ENCODE peak calls at places on chromosome 9, in five cellular contexts. B is PC-3, P is dorsolateral prefrontal cortex, U is psoas muscle, F is lower lobe of right lung. R is an unnamed sample.

GRCh38 chr9:1837453-1838084 is 177.6 kb upstream of the SMARCA2 start:
- DNase-seq in P (no peak), B (peak; percentile 11), F (no peak), U (no peak), R (peak; percentile 62)

GRCh38 chr9:2639786-2640185 is 18.2 kb downstream of the VLDLR start:
- DNase-seq in U (no peak), B (no peak), F (no peak), P (no peak), R (no peak)

GRCh38 chr9:95171001-95171400 is 146.5 kb downstream of the FANCC start:
- DNase-seq in P (no peak), F (no peak), B (peak; percentile 54), U (no peak), R (peak; percentile 65)

GRCh38 chr9:13718086-13718485 is 438.6 kb upstream of the MPDZ start:
- DNase-seq in F (no peak), P (no peak), U (no peak), B (peak; percentile 78), R (peak; percentile 24)

GRCh38 chr9:73038613-73039012 is 85.8 kb upstream of the ALDH1A1 start:
- DNase-seq in U (peak; percentile 56), P (no peak), B (no peak), F (peak; percentile 42), R (peak; percentile 57)

GRCh38 chr9:79694676-79695400 is 123.1 kb downstream of the TLE4 start:
- DNase-seq in F (no peak), B (no peak), U (no peak), P (no peak), R (peak; percentile 15)

GRCh38 chr9:71509054-71509453 is 259.3 kb downstream of the CEMIP2 start:
- DNase-seq in U (no peak), B (peak; percentile 50), F (no peak), P (no peak), R (peak; percentile 27)

GRCh38 chr9:79695531-79696218 is 123.9 kb downstream of the TLE4 start:
- DNase-seq in U (no peak), P (no peak), F (no peak), B (no peak), R (no peak)

GRCh38 chr9:13322828-13323550 is 43.5 kb upstream of the MPDZ start:
- DNase-seq in U (no peak), P (no peak), B (no peak), F (no peak), R (no peak)

GRCh38 chr9:128526729-128527128 is 22.2 kb downstream of the GLE1 start:
- DNase-seq in F (no peak), P (no peak), U (no peak), B (no peak), R (no peak)

GRCh38 chr9:132989414-132989996 is 11.0 kb downstream of the GFI1B start:
- DNase-seq in F (peak; percentile 41), U (no peak), B (no peak), P (no peak), R (no peak)

GRCh38 chr9:89178162-89179120 is at the start of gene SHC3:
- DNase-seq in P (no peak), B (no peak), F (no peak), U (no peak), R (no peak)

GRCh38 chr9:133844876-133845658 is 106.9 kb upstream of the SARDH start:
- DNase-seq in P (peak; percentile 38), F (peak; percentile 83), U (peak; percentile 83), B (no peak), R (no peak)

GRCh38 chr9:79371301-79371700 is 200.5 kb upstream of the TLE4 start:
- DNase-seq in P (no peak), U (no peak), B (no peak), F (no peak), R (no peak)

GRCh38 chr9:84493284-84493947 is 152.9 kb upstream of the SLC28A3 start:
- DNase-seq in F (no peak), B (no peak), U (no peak), P (no peak), R (no peak)

GRCh38 chr9:128587453-128587852 is 35.1 kb downstream of the SPTAN1 start:
- DNase-seq in F (no peak), B (no peak), P (no peak), U (no peak), R (no peak)

GRCh38 chr9:98742325-98743280 is 33.9 kb upstream of the GABBR2 start:
- DNase-seq in F (no peak), B (peak; percentile 69), P (no peak), U (no peak), R (no peak)

GRCh38 chr9:36163049-36163839 is 5.9 kb upstream of the CCIN start:
- DNase-seq in P (peak; percentile 42), B (no peak), U (peak; percentile 85), F (no peak), R (no peak)

GRCh38 chr9:123867034-123867433 is 62.9 kb downstream of the DENND1A start:
- DNase-seq in U (no peak), F (no peak), B (no peak), P (no peak), R (no peak)

GRCh38 chr9:84573098-84573497 is 96.4 kb upstream of the NTRK2 start:
- DNase-seq in P (no peak), B (no peak), U (no peak), F (no peak), R (no peak)

GRCh38 chr9:32875748-32876147 is 92.4 kb downstream of the TMEM215 start:
- DNase-seq in P (no peak), B (no peak), U (no peak), F (no peak), R (no peak)

GRCh38 chr9:97714435-97714834 is 17.3 kb upstream of the XPA start:
- DNase-seq in F (no peak), U (no peak), B (peak; percentile 86), P (no peak), R (peak; percentile 60)

GRCh38 chr9:133906218-133906617 is 85.9 kb downstream of the VAV2 start:
- DNase-seq in F (no peak), B (no peak), U (no peak), P (no peak), R (no peak)

GRCh38 chr9:87549774-87550173 is 52.1 kb downstream of the DAPK1 start:
- DNase-seq in F (no peak), B (no peak), U (no peak), P (no peak), R (no peak)

GRCh38 chr9:93582115-93582514 is 5.7 kb downstream of the PHF2 start:
- DNase-seq in F (peak; percentile 74), B (no peak), U (no peak), P (no peak), R (no peak)

GRCh38 chr9:80435591-80435990 is 863.8 kb downstream of the TLE4 start:
- DNase-seq in P (no peak), U (no peak), F (no peak), B (no peak), R (no peak)

GRCh38 chr9:134637696-134638502 is 3.7 kb upstream of the COL5A1 start:
- DNase-seq in F (peak; percentile 31), B (no peak), U (peak; percentile 58), P (no peak), R (no peak)

GRCh38 chr9:8855046-8855445 is 1055.5 kb upstream of the DMAC1 start:
- DNase-seq in U (no peak), P (no peak), B (no peak), F (no peak), R (no peak)

GRCh38 chr9:131276107-131276888 is at the start of gene FAM78A:
- DNase-seq in F (peak; percentile 89), P (no peak), U (peak; percentile 76), B (no peak), R (no peak)

GRCh38 chr9:131277673-131278420 is 1.5 kb upstream of the FAM78A start:
- DNase-seq in P (peak; percentile 88), F (peak; percentile 80), B (peak; percentile 61), U (peak; percentile 93), R (peak; percentile 69)

GRCh38 chr9:131275332-131276106 is 791 bp downstream of the FAM78A start:
- DNase-seq in P (no peak), B (no peak), U (peak; percentile 85), F (no peak), R (no peak)

GRCh38 chr9:131278421-131279111 is 2.3 kb upstream of the FAM78A start:
- DNase-seq in U (peak; percentile 56), P (no peak), B (no peak), F (no peak), R (no peak)

GRCh38 chr9:131276891-131277672 is 772 bp upstream of the FAM78A start:
- DNase-seq in F (no peak), P (no peak), U (peak; percentile 67), B (no peak), R (no peak)
- TF ChIP-seq CTCF in F (no peak), P (peak; percentile 16), U (no peak), B (no peak), R (no peak)

GRCh38 chr9:69292078-69292477 is 32.9 kb upstream of the ENTREP1 start:
- DNase-seq in F (no peak), U (no peak), P (no peak), B (no peak), R (no peak)
- TF ChIP-seq CTCF in F (no peak), U (no peak), P (no peak), B (peak; percentile 25), R (no peak)

GRCh38 chr9:121720992-121721350 is 69.5 kb downstream of the DAB2IP start:
- DNase-seq in P (no peak), F (no peak), B (peak; percentile 27), U (no peak), R (peak; percentile 42)
- TF ChIP-seq CTCF in P (no peak), F (no peak), B (peak; percentile 33), U (peak; percentile 5), R (peak; percentile 22)

GRCh38 chr9:120774719-120775118 is 18.5 kb downstream of the FBXW2 start:
- DNase-seq in F (no peak), B (peak; percentile 4), U (no peak), P (no peak), R (no peak)
- TF ChIP-seq CTCF in F (no peak), B (no peak), U (no peak), P (no peak), R (no peak)

GRCh38 chr9:23483566-23483965 is 342.5 kb downstream of the ELAVL2 start:
- DNase-seq in F (no peak), P (no peak), U (no peak), B (no peak), R (no peak)

DNA sequence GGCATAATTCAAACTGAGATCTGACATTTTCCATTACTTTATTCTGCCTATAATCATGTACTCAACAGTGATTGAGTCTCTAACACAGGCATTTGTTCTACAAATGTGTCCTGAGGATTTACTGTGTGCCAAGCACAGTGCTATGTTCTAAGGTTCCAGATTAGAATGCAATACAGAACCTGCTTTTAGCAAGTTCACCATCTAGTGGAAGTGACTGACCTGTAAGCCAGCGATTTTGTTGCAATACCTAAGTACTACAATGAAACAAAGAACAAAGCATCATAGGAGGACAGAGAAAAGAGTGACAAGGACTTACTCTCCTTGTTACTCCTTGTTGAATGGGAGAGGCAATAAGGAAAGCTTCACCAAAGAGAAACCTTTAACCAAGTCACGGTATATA is 348.1 kb downstream of the ELAVL2 start:
- DNase-seq in B (no peak), F (no peak), P (no peak), U (no peak), R (no peak)
- TF ChIP-seq CTCF in B (no peak), F (no peak), P (no peak), U (no peak), R (no peak)

DNA sequence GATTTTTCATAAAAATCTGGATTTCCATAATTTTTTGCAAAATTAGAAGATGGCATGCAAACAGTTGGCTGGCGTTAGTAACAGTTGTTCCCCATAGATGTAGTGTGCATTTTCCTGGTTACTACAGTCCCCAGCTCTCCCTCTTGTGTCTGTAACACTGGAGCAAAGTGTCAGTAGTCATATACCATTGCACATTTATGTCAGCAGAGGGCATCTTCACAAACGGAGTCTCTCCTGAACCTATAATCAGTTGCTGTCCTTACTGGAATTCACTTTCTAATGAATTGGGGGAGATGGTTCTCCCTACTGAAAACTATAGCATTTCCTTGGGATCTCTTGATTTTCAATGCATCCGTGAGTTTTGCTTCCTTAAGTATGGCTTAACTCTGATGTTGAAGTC is 44.7 kb upstream of the DMAC1 start:
- DNase-seq in B (no peak), F (no peak), P (no peak), U (no peak), R (peak; percentile 27)
- TF ChIP-seq CTCF in B (no peak), F (peak; percentile 35), P (peak; percentile 38), U (no peak), R (peak; percentile 21)

R was measured in MCF 10A.